ENCODE peak calls at places on chromosome 20, in five cellular contexts. K is IMR-90, E is GM12878, U is WTC11, A is HepG2. O is an unnamed sample.

GRCh38 chr20:41956316-41957050 is 338.3 kb upstream of the CHD6 start:
- DNase-seq in K (no peak), E (no peak), U (peak; percentile 29), A (peak; percentile 39), O (no peak)

GRCh38 chr20:39019805-39020325 is 57.7 kb downstream of the DHX35 start:
- DNase-seq in K (no peak), E (peak; percentile 79), U (no peak), A (no peak), O (no peak)

GRCh38 chr20:33967126-33967525 is 26.6 kb upstream of the RALY start:
- DNase-seq in K (no peak), E (no peak), U (no peak), A (no peak), O (no peak)

GRCh38 chr20:43584448-43585138 is 6.1 kb upstream of the IFT52 start:
- DNase-seq in K (peak; percentile 75), E (no peak), U (no peak), A (peak; percentile 74), O (no peak)

GRCh38 chr20:32184953-32185603 is 22.5 kb downstream of the PLAGL2 start:
- DNase-seq in K (no peak), E (no peak), U (no peak), A (no peak), O (no peak)

GRCh38 chr20:35302421-35303335 is 10.5 kb upstream of the FAM83C start:
- DNase-seq in K (peak; percentile 88), E (no peak), U (no peak), A (no peak), O (no peak)

GRCh38 chr20:32972181-32973076 is 31.8 kb downstream of the SUN5 start:
- DNase-seq in K (no peak), E (peak; percentile 91), U (no peak), A (no peak), O (no peak)

GRCh38 chr20:1094706-1095220 is 23.6 kb upstream of the PSMF1 start:
- DNase-seq in K (no peak), E (no peak), U (no peak), A (no peak), O (no peak)

GRCh38 chr20:9491324-9491723 is 23.1 kb upstream of the LAMP5 start:
- DNase-seq in K (no peak), E (no peak), U (no peak), A (no peak), O (no peak)

GRCh38 chr20:50169329-50169823 is 15.9 kb upstream of the PEDS1 start:
- DNase-seq in K (peak; percentile 76), E (no peak), U (peak; percentile 92), A (peak; percentile 85), O (peak; percentile 58)

GRCh38 chr20:45347936-45348809 is at the start of gene SDC4:
- DNase-seq in K (peak; percentile 63), E (no peak), U (peak; percentile 68), A (no peak), O (peak; percentile 74)

GRCh38 chr20:13936781-13937576 is 53.4 kb downstream of the SEL1L2 start:
- DNase-seq in K (no peak), E (no peak), U (no peak), A (no peak), O (no peak)

GRCh38 chr20:60729119-60729900 is 522.8 kb upstream of the CDH4 start:
- DNase-seq in K (no peak), E (no peak), U (peak; percentile 26), A (no peak), O (no peak)

GRCh38 chr20:44095831-44096230 is 91.2 kb downstream of the JPH2 start:
- DNase-seq in K (no peak), E (no peak), U (no peak), A (no peak), O (no peak)

GRCh38 chr20:25030007-25030648 is 27.8 kb downstream of the ACSS1 start:
- DNase-seq in K (no peak), E (no peak), U (no peak), A (peak; percentile 53), O (no peak)
- TF ChIP-seq USF2 in K (no peak), E (no peak), U (no peak), A (peak; percentile 3), O (no peak)

DNA sequence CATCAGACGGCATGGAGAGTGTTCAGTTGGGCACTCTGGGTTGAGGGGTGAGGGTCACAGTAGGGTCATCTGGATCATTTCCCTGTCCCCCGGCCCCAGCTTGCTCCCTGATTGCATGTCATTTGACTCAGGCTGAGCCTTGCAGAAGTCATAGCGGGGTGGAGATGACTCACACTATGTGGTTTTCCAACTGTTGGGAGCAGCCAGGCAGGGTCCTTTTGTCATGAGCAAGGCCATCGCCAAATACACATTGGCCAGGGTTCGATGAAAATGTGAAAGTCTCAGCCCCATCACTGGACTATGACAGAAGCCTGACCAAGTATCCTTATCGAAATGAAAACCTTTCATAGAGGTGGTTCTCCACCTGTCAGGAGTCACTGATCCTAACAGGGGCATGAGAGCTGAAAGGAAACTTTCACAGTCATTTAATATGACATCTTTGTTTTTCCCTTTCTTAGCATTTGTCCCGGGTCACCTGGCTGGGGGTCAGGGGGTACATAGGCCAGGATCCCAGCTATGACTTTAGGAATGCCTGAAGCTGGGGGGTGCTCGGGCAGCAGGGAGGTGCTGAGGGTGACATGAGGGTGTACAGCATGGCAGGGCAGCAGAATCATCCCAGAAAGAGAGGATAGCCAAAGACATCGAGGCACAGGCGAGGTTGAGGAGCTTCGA is 70.2 kb upstream of the CD93 start:
- DNase-seq in K (peak; percentile 82), E (no peak), U (no peak), A (peak; percentile 50), O (peak; percentile 41)
- TF ChIP-seq USF2 in K (no peak), E (no peak), U (no peak), A (no peak), O (no peak)

GRCh38 chr20:63432577-63433061 is 39.8 kb downstream of the KCNQ2 start:
- DNase-seq in K (no peak), E (no peak), U (peak; percentile 68), A (no peak), O (peak; percentile 49)
- TF ChIP-seq USF2 in K (no peak), E (no peak), U (no peak), A (no peak), O (no peak)

GRCh38 chr20:52749938-52750337 is 222.2 kb upstream of the TSHZ2 start:
- DNase-seq in K (no peak), E (no peak), U (no peak), A (no peak), O (no peak)

GRCh38 chr20:52746768-52747167 is 225.4 kb upstream of the TSHZ2 start:
- DNase-seq in K (no peak), E (no peak), U (no peak), A (no peak), O (no peak)

GRCh38 chr20:52749020-52749419 is 223.1 kb upstream of the TSHZ2 start:
- DNase-seq in K (no peak), E (no peak), U (no peak), A (no peak), O (no peak)

GRCh38 chr20:52747736-52748135 is 224.4 kb upstream of the TSHZ2 start:
- DNase-seq in K (no peak), E (no peak), U (peak; percentile 34), A (peak; percentile 37), O (peak; percentile 7)

DNA sequence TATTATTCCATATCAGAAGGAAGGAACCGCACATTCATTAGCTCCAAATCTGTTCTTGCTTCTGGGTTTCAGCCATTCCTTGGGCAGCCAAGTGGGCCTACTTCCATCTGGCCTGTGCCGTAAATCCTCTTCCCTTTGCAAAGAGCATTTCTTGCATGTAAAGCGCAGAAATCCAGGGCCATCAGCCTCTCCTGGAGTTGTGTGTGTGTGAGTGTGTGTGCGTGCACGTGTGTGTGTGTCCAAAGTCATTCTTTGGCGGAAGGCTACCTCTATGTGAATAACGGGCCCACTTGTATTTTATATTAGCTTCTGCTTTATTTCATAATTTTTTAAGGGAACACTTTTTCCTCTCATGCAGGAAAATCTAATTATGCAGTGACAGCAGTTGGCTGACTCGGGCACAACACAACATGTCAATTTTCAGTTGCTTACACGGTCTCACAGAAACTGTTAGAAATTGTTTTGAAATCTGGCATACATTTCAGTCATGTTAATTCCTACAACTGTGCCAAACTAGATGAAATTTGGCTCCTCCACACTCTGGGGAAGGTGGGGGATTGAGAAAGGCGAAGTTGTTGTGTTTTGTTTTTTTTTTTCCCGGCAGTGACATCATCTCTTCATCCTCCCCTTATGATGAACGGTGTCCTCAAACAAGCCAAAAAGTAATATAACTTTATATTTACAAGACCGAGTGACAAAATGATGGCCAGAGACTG is 223.8 kb upstream of the TSHZ2 start:
- DNase-seq in K (no peak), E (no peak), U (no peak), A (no peak), O (no peak)
- TF ChIP-seq USF2 in K (no peak), E (no peak), U (no peak), A (no peak), O (no peak)

DNA sequence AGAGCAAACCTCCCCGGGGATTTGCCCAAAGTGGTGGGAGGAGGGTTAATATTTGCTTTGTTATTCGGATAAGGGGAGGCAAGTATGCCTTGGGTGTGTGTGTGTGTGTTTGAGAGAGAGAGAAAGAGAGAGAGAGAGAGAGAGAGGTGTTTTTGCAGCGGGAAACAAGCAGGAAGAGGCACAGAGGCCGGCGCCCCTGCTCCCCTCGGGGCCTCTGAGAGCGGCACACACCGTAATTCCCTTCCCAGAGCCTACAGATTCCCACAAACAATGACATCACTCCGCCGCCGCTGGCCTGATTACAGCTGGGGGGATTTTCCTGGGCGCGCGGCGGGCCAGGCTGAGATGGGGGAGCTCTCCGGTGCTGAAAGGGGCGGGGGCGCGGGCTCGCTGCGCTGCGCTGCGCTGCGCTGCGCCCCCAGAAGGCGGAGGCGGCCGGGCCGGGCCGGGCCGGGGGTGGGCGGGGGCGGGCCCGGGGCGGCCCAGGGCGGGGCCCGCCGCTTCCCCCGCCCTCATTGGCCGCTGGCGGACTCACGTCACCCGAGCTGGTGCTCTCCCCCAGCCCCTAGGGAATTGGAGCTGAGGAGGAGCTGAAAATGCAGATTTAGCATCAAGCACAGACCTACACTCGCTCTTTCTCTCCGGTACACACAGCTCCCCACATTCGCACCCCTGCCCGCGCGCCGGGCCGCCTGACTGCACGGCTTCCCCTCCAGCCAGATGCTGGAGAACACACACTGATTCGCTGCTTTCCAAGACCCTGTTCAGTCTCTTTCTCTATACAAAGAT is at the start of gene PCSK2:
- DNase-seq in K (peak; percentile 57), E (no peak), U (peak; percentile 90), A (no peak), O (peak; percentile 31)
- TF ChIP-seq USF2 in K (no peak), E (no peak), U (no peak), A (no peak), O (no peak)

O was measured in A549.